ENCODE peak calls at places on chromosomes 5 and 9, in five cellular contexts. X, W, M, K and E are unnamed samples.

GRCh38 chr5:78757269-78758053 is 108.9 kb upstream of the LHFPL2 start:
- DNase-seq in X (no peak), W (no peak), M (peak), K (peak), E (no peak)

GRCh38 chr9:99299214-99300102 is 77.4 kb downstream of the SEC61B start:
- DNase-seq in X (no peak), W (no peak), M (peak), K (no peak), E (no peak)

GRCh38 chr5:142114686-142115085 is 6.1 kb downstream of the NDFIP1 start:
- DNase-seq in X (no peak), W (no peak), M (no peak), K (no peak), E (no peak)

GRCh38 chr5:54526604-54527359 is 9.2 kb downstream of the SNX18 start:
- DNase-seq in X (no peak), W (no peak), M (no peak), K (no peak), E (no peak)

GRCh38 chr5:124180523-124181461 is 565.6 kb downstream of the ZNF608 start:
- DNase-seq in X (no peak), W (no peak), M (no peak), K (no peak), E (no peak)

GRCh38 chr9:2050236-2050635 is 35.1 kb downstream of the SMARCA2 start:
- DNase-seq in X (no peak), W (no peak), M (no peak), K (no peak), E (no peak)

GRCh38 chr5:72996632-72997031 is 40.8 kb downstream of the FCHO2 start:
- DNase-seq in X (no peak), W (no peak), M (no peak), K (no peak), E (no peak)

GRCh38 chr5:151078490-151079262 is 2.2 kb downstream of the TNIP1 start:
- DNase-seq in X (no peak), W (no peak), M (no peak), K (no peak), E (no peak)

GRCh38 chr9:22097712-22098111 is 88.6 kb upstream of the CDKN2B start:
- DNase-seq in X (no peak), W (no peak), M (no peak), K (no peak), E (no peak)

GRCh38 chr9:134272302-134273023 is 53.8 kb upstream of the RXRA start:
- DNase-seq in X (no peak), W (no peak), M (no peak), K (no peak), E (no peak)

GRCh38 chr5:167851416-167851815 is 440.0 kb upstream of the WWC1 start:
- DNase-seq in X (no peak), W (no peak), M (no peak), K (no peak), E (no peak)

GRCh38 chr5:122019936-122020590 is 58.0 kb downstream of the LOX start:
- DNase-seq in X (no peak), W (no peak), M (no peak), K (no peak), E (no peak)

GRCh38 chr5:78533356-78533755 is 115.2 kb downstream of the LHFPL2 start:
- DNase-seq in X (no peak), W (peak), M (peak), K (no peak), E (no peak)

GRCh38 chr9:8287501-8287900 is 487.9 kb upstream of the DMAC1 start:
- DNase-seq in X (no peak), W (no peak), M (no peak), K (no peak), E (no peak)

GRCh38 chr9:117315236-117315635 is 99.6 kb downstream of the ASTN2 start:
- DNase-seq in X (no peak), W (no peak), M (no peak), K (no peak), E (no peak)

GRCh38 chr5:54249210-54250028 is 61.0 kb downstream of the ARL15 start:
- DNase-seq in X (no peak), W (peak), M (no peak), K (no peak), E (no peak)

GRCh38 chr5:73030995-73031394 is 75.2 kb downstream of the FCHO2 start:
- DNase-seq in X (no peak), W (no peak), M (peak), K (no peak), E (no peak)

GRCh38 chr5:76608833-76609232 is 14.4 kb downstream of the F2RL2 start:
- DNase-seq in X (no peak), W (no peak), M (no peak), K (no peak), E (no peak)

GRCh38 chr5:81506900-81507588 is 113.1 kb upstream of the ACOT12 start:
- DNase-seq in X (no peak), W (peak), M (peak), K (peak), E (peak)

GRCh38 chr9:116149844-116150243 is 3.7 kb upstream of the PAPPA start:
- DNase-seq in X (peak), W (peak), M (no peak), K (no peak), E (peak)

GRCh38 chr9:10045598-10045997 is 567.2 kb downstream of the PTPRD start:
- DNase-seq in X (no peak), W (no peak), M (no peak), K (no peak), E (no peak)

GRCh38 chr9:91546574-91546973 is 122.9 kb upstream of the NFIL3 start:
- DNase-seq in X (no peak), W (no peak), M (no peak), K (no peak), E (no peak)

GRCh38 chr9:122949696-122950095 is 8.9 kb downstream of the RABGAP1 start:
- DNase-seq in X (no peak), W (no peak), M (no peak), K (no peak), E (no peak)
- TF ChIP-seq ATF2 in X (no peak), W (no peak), M (no peak), K (no peak), E (no peak)

DNA sequence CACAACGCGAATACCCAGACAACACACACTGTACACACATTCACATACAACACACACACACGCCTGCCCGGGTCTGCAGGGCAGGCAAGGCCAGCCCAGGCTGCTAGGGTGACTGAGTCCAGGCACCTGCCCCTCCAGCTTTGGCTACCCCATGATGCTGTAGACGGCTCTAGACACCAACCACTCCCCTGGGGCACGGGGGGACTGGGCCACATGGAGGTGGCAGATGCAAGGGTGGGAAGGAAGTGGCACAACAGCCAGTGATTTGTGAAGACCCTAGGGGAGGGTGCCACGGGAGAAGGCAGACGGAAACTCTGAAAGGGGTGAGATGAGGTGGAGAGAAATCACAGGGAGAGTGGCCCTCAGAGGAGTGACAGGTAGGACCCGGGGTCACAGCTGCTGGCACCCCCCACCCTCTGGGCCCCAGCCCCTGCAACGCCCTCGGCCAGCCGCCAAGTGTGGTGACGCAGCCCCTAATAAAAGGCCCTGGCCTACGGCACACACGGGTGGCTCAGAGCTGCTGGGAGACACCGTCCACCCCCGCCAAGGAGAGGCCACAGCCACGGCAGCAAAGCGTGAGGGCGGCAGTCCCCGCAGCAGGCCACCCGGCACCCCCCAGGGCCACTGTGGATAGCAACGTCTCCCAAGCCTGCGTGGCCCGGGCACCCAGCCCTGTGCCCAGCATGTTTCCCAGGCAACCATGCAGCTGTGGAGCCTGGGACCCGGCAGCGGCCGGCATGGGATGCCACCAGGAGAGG is 6.6 kb upstream of the CCDC187 start:
- DNase-seq in X (no peak), W (no peak), M (no peak), K (no peak), E (no peak)
- TF ChIP-seq ATF2 in X (no peak), W (no peak), M (no peak), K (no peak), E (no peak)

GRCh38 chr5:177416334-177416733 is 7.0 kb upstream of the F12 start:
- DNase-seq in X (no peak), W (no peak), M (no peak), K (no peak), E (no peak)
- TF ChIP-seq ATF2 in X (no peak), W (no peak), M (no peak), K (no peak), E (no peak)

GRCh38 chr5:136729901-136730355 is 364.6 kb upstream of the TRPC7 start:
- DNase-seq in X (no peak), W (no peak), M (no peak), K (no peak), E (no peak)
- TF ChIP-seq ATF2 in X (no peak), W (no peak), M (no peak), K (no peak), E (no peak)

DNA sequence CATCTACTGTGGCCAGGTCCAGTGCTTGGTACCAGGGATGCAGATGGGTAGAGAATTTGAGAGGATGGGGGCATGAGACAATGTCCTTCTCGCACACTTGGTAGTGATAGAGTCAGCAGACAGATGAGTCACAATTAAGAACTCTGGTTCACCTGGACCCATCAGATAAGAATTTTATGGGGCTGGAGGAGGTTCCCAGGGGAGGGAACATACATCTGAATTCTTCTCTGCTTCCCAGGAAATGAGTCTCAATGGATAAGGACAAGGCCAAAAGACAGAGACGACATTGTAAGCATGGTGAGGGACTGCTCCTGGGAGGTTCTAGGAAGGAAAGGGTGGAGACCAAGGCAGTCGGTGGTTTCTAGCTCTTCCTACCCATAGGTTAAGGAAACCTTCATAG is 5.3 kb downstream of the SLC4A9 start:
- DNase-seq in X (no peak), W (peak), M (no peak), K (no peak), E (no peak)
- TF ChIP-seq ATF2 in X (no peak), W (no peak), M (no peak), K (no peak), E (no peak)

GRCh38 chr9:16125637-16126036 is 572.8 kb downstream of the CCDC171 start:
- DNase-seq in X (no peak), W (no peak), M (no peak), K (no peak), E (no peak)
- TF ChIP-seq ATF2 in X (no peak), W (no peak), M (no peak), K (no peak), E (no peak)

GRCh38 chr5:28374492-28374934 is 1336.1 kb upstream of the CDH9 start:
- DNase-seq in X (no peak), W (no peak), M (no peak), K (no peak), E (no peak)
- TF ChIP-seq ATF2 in X (no peak), W (no peak), M (no peak), K (no peak), E (no peak)